ENCODE peak calls at places on chromosome 18, in eight cellular contexts. J is smooth muscle cell of the brain vasculature; N is cardiac muscle cell; R is upper lobe of right lung; L is GM20000; P is activated effector memory CD4-positive, alpha-beta T cell treated with anti-CD3 and anti-CD28 coated beads, Interleukin-2, amount 50 U/mL, for 16 hours; V is stimulated activated naive CD4-positive, alpha-beta T cell; Y is GM12865. A is an unnamed sample.
A peak's percentile ranks its signal among the peaks of the same experiment; 100 is the strongest.

GRCh38 chr18:46332956-46333355 is 228.8 kb downstream of the HAUS1 start:
- DNase-seq in J (no peak), N (no peak), R (peak; percentile 60), L (no peak), P (no peak), V (no peak), Y (no peak), A (peak; percentile 18)

GRCh38 chr18:68839701-68840100 is 41.8 kb downstream of the CCDC102B start:
- DNase-seq in J (no peak), N (no peak), R (no peak), L (no peak), P (no peak), V (no peak), Y (no peak), A (no peak)

GRCh38 chr18:62523631-62524442 is 1.0 kb downstream of the ZCCHC2 start:
- DNase-seq in J (no peak), N (peak; percentile 59), R (peak; percentile 81), L (peak; percentile 56), P (peak; percentile 83), V (peak; percentile 72), Y (peak; percentile 72), A (peak; percentile 61)

GRCh38 chr18:65352183-65352582 is 398.6 kb upstream of the CDH7 start:
- DNase-seq in J (no peak), N (no peak), R (no peak), L (no peak), P (no peak), V (no peak), Y (no peak), A (no peak)

GRCh38 chr18:41955688-41956087 is 654 bp downstream of the PIK3C3 start:
- DNase-seq in J (no peak), N (no peak), R (no peak), L (no peak), P (no peak), V (no peak), Y (no peak), A (no peak)

GRCh38 chr18:3511980-3512379 is 62.0 kb downstream of the TGIF1 start:
- DNase-seq in J (no peak), N (peak; percentile 80), R (no peak), L (no peak), P (no peak), V (no peak), Y (no peak), A (no peak)

GRCh38 chr18:58831610-58832009 is 33.1 kb upstream of the ZNF532 start:
- DNase-seq in J (no peak), N (peak; percentile 76), R (no peak), L (no peak), P (no peak), V (no peak), Y (no peak), A (no peak)

GRCh38 chr18:32549248-32549842 is 78.7 kb upstream of the GAREM1 start:
- DNase-seq in J (peak; percentile 9), N (peak; percentile 64), R (no peak), L (peak; percentile 29), P (peak; percentile 74), V (peak; percentile 20), Y (peak; percentile 53), A (peak; percentile 65)

GRCh38 chr18:32391126-32391525 is 79.6 kb downstream of the GAREM1 start:
- DNase-seq in J (no peak), N (no peak), R (no peak), L (no peak), P (no peak), V (no peak), Y (no peak), A (no peak)

GRCh38 chr18:5900249-5900648 is 4.9 kb upstream of the TMEM200C start:
- DNase-seq in J (no peak), N (no peak), R (no peak), L (no peak), P (no peak), V (no peak), Y (no peak), A (no peak)

GRCh38 chr18:48674198-48674721 is 135.4 kb downstream of the CTIF start:
- DNase-seq in J (no peak), N (peak; percentile 62), R (peak; percentile 34), L (no peak), P (peak; percentile 47), V (no peak), Y (no peak), A (peak; percentile 9)

GRCh38 chr18:24989760-24990547 is 362.0 kb downstream of the ZNF521 start:
- DNase-seq in J (no peak), N (no peak), R (no peak), L (no peak), P (no peak), V (no peak), Y (no peak), A (no peak)

GRCh38 chr18:55407774-55408535 is 180.0 kb downstream of the TCF4 start:
- DNase-seq in J (no peak), N (no peak), R (no peak), L (no peak), P (no peak), V (no peak), Y (no peak), A (no peak)

GRCh38 chr18:14100503-14101286 is 31.5 kb downstream of the ZNF519 start:
- DNase-seq in J (no peak), N (no peak), R (no peak), L (no peak), P (no peak), V (no peak), Y (no peak), A (no peak)

GRCh38 chr18:46293699-46294300 is 189.6 kb downstream of the HAUS1 start:
- DNase-seq in J (no peak), N (peak; percentile 22), R (peak; percentile 52), L (no peak), P (no peak), V (no peak), Y (no peak), A (no peak)

GRCh38 chr18:62279561-62279960 is 45.5 kb upstream of the TNFRSF11A start:
- DNase-seq in J (no peak), N (no peak), R (no peak), L (no peak), P (no peak), V (no peak), Y (no peak), A (no peak)

GRCh38 chr18:79616651-79617518 is 62.7 kb upstream of the CTDP1 start:
- DNase-seq in J (no peak), N (peak; percentile 46), R (peak; percentile 47), L (no peak), P (peak; percentile 60), V (no peak), Y (no peak), A (no peak)

GRCh38 chr18:3712485-3712884 is 262.5 kb downstream of the TGIF1 start:
- DNase-seq in J (no peak), N (peak; percentile 19), R (no peak), L (no peak), P (no peak), V (no peak), Y (no peak), A (no peak)

GRCh38 chr18:60506190-60506589 is 133.6 kb upstream of the MC4R start:
- DNase-seq in J (no peak), N (no peak), R (no peak), L (no peak), P (no peak), V (no peak), Y (no peak), A (no peak)

GRCh38 chr18:6947328-6948030 is 170.1 kb downstream of the LAMA1 start:
- DNase-seq in J (no peak), N (no peak), R (no peak), L (no peak), P (no peak), V (no peak), Y (no peak), A (no peak)

GRCh38 chr18:51030537-51031258 is 685 bp downstream of the SMAD4 start:
- DNase-seq in J (no peak), N (peak; percentile 70), R (peak; percentile 90), L (peak; percentile 87), P (peak; percentile 91), V (peak; percentile 74), Y (peak; percentile 66), A (peak; percentile 66)

GRCh38 chr18:32328379-32328778 is 138.5 kb downstream of the MEP1B start:
- DNase-seq in J (no peak), N (peak; percentile 75), R (no peak), L (no peak), P (no peak), V (no peak), Y (no peak), A (no peak)

GRCh38 chr18:74456409-74457042 is 582 bp downstream of the DIPK1C start:
- DNase-seq in J (no peak), N (no peak), R (no peak), L (no peak), P (no peak), V (no peak), Y (no peak), A (peak; percentile 22)

GRCh38 chr18:37484893-37485834 is 80.4 kb downstream of the CELF4 start:
- DNase-seq in J (no peak), N (peak; percentile 73), R (no peak), L (peak; percentile 46), P (no peak), V (no peak), Y (peak; percentile 4), A (peak; percentile 46)